ENCODE peak calls at places on chromosomes 1 and 21, in six cellular contexts. K is PC-9, H is hepatocyte, W is GM12878, D is endothelial cell of umbilical vein, F is GM23338. T is an unnamed sample. For H3K79me2, the result is how much of the 10 kb centered on the place peaks cover.

GRCh38 chr21:44960141-44961092 is 20.6 kb downstream of the SLX9 start:
- DNase-seq in K (no peak), H (no peak), W (no peak), D (no peak), F (no peak), T (no peak)

GRCh38 chr1:51666463-51666862 is 49.6 kb downstream of the OSBPL9 start:
- DNase-seq in K (no peak), H (no peak), W (no peak), D (no peak), F (no peak), T (no peak)

GRCh38 chr1:41870076-41870562 is 48.6 kb downstream of the HIVEP3 start:
- DNase-seq in K (peak), H (no peak), W (no peak), D (peak), F (no peak), T (no peak)

GRCh38 chr1:31095985-31096384 is 30.5 kb upstream of the PUM1 start:
- DNase-seq in K (no peak), H (no peak), W (no peak), D (no peak), F (no peak), T (no peak)

GRCh38 chr1:154657547-154657946 is 49.6 kb upstream of the ADAR start:
- DNase-seq in K (no peak), H (no peak), W (no peak), D (no peak), F (no peak), T (no peak)

GRCh38 chr1:202056644-202057334 is 46.4 kb downstream of the ELF3 start:
- DNase-seq in K (peak), H (peak), W (no peak), D (no peak), F (no peak), T (no peak)

GRCh38 chr1:109257682-109258421 is 8.5 kb downstream of the CELSR2 start:
- DNase-seq in K (no peak), H (no peak), W (no peak), D (no peak), F (no peak), T (no peak)

GRCh38 chr1:231844986-231845502 is 218.5 kb downstream of the DISC1 start:
- DNase-seq in K (no peak), H (no peak), W (no peak), D (peak), F (no peak), T (no peak)

GRCh38 chr1:85313888-85314696 is 37.7 kb upstream of the BCL10 start:
- DNase-seq in K (peak), H (no peak), W (no peak), D (peak), F (no peak), T (peak)

GRCh38 chr1:58982259-58982998 is 198.6 kb upstream of the JUN start:
- DNase-seq in K (no peak), H (peak), W (no peak), D (peak), F (no peak), T (no peak)

GRCh38 chr1:83839566-83840173 is 159.3 kb downstream of the TTLL7 start:
- DNase-seq in K (no peak), H (no peak), W (no peak), D (no peak), F (no peak), T (no peak)

GRCh38 chr1:167312871-167313270 is 92.2 kb downstream of the POU2F1 start:
- DNase-seq in K (no peak), H (no peak), W (no peak), D (no peak), F (no peak), T (no peak)

GRCh38 chr1:231676487-231676886 is 49.9 kb downstream of the DISC1 start:
- DNase-seq in K (no peak), H (no peak), W (no peak), D (no peak), F (no peak), T (no peak)

GRCh38 chr1:200392625-200393185 is 17.1 kb downstream of the ZNF281 start:
- DNase-seq in K (no peak), H (no peak), W (no peak), D (no peak), F (peak), T (no peak)

GRCh38 chr1:230866171-230866811 is 2.0 kb downstream of the C1orf198 start:
- DNase-seq in K (no peak), H (no peak), W (no peak), D (peak), F (no peak), T (no peak)

GRCh38 chr1:246067432-246068021 is 439.6 kb downstream of the SMYD3 start:
- DNase-seq in K (no peak), H (no peak), W (no peak), D (no peak), F (no peak), T (no peak)

GRCh38 chr1:109923131-109923945 is 12.7 kb downstream of the CSF1 start:
- DNase-seq in K (no peak), H (no peak), W (no peak), D (no peak), F (peak), T (no peak)

GRCh38 chr1:4830756-4831155 is 176.3 kb downstream of the AJAP1 start:
- DNase-seq in K (no peak), H (no peak), W (no peak), D (no peak), F (no peak), T (no peak)

GRCh38 chr1:24416666-24417391 is 1.2 kb downstream of the NIPAL3 start:
- DNase-seq in K (peak), H (peak), W (peak), D (no peak), F (peak), T (peak)

GRCh38 chr1:53627666-53628065 is 111.3 kb downstream of the GLIS1 start:
- DNase-seq in K (no peak), H (no peak), W (no peak), D (no peak), F (no peak), T (no peak)

GRCh38 chr21:14236180-14236579 is 20.2 kb downstream of the RBM11 start:
- DNase-seq in K (no peak), H (no peak), W (no peak), D (no peak), F (peak), T (no peak)

GRCh38 chr1:226739696-226740065 is 599 bp upstream of the ITPKB start:
- DNase-seq in K (no peak), H (no peak), W (no peak), D (no peak), F (no peak), T (no peak)

GRCh38 chr1:176480750-176481149 is 17.8 kb downstream of the PAPPA2 start:
- DNase-seq in K (no peak), H (no peak), W (no peak), D (no peak), F (no peak), T (no peak)
- H3K79me2 ChIP-seq in K (under half), H (under half), W (under half), D (under half), F (under half), T (under half)

DNA sequence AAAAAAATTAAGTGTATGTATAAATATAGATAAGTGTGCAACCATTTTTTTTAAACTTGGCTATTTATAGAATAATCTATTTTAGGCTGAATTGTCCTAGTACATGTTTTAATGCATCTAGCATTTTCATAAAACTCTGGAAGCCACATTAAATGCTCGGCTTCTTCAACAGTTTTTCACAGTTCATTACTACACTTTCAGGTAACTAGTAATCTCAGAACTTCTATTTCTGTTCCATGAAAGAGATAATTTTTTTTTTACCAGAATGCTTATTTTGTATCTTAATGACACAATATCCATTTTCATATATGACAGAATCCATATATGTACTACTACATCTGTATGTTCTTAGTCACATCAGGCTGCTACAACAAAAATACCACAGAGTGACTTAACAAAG is 43.3 kb downstream of the ARHGAP29 start:
- DNase-seq in K (no peak), H (no peak), W (no peak), D (no peak), F (no peak), T (no peak)
- H3K79me2 ChIP-seq in K (half or more), H (under half), W (under half), D (half or more), F (under half), T (half or more)

DNA sequence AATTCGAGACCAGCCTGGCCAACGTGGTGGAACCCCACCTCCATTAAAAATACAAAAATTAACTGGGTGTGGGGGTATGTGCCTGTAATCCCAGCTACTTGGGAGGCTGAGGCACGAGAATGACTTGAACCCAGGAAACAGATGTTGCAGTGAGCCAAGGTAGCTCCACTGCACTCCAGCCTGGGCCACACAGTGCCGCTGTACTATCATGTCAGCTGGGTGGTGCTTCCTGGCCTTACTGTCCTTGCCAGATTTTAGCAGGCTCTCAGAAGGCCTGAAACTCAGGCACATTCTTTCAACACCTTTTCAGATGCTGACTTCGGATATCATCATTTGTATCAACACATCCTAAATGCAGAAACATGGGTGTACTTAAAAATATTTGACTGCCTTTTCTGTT is 31.6 kb upstream of the NBL1 start:
- DNase-seq in K (no peak), H (no peak), W (no peak), D (no peak), F (no peak), T (no peak)
- H3K79me2 ChIP-seq in K (under half), H (half or more), W (under half), D (under half), F (half or more), T (under half)

GRCh38 chr1:10054465-10054864 is 21.7 kb downstream of the UBE4B start:
- DNase-seq in K (no peak), H (no peak), W (no peak), D (no peak), F (no peak), T (no peak)
- H3K79me2 ChIP-seq in K (under half), H (half or more), W (under half), D (under half), F (half or more), T (half or more)